ENCODE peak calls at places on chromosomes 12 and 14, in seven cellular contexts. A, J, E, P, S, X and V are unnamed samples.

GRCh38 chr14:100307215-100308111 is 1.2 kb upstream of the SLC25A29 start:
- DNase-seq in P (no peak), X (no peak), S (no peak), E (no peak), J (no peak), A (no peak), V (no peak)

GRCh38 chr12:78101946-78102635 is 271.4 kb downstream of the NAV3 start:
- DNase-seq in P (no peak), X (no peak), A (no peak), S (no peak), E (no peak), J (peak), V (no peak)

GRCh38 chr12:131114942-131115584 is 161.4 kb downstream of the ADGRD1 start:
- DNase-seq in P (no peak), X (no peak), S (peak), J (no peak), E (no peak), A (no peak), V (no peak)

GRCh38 chr12:29157486-29157946 is 8.4 kb downstream of the FAR2 start:
- DNase-seq in P (no peak), J (peak), A (no peak), S (peak), X (no peak), E (no peak), V (no peak)

GRCh38 chr12:114694436-114695304 is 10.7 kb upstream of the TBX3 start:
- DNase-seq in A (no peak), X (no peak), E (no peak), J (no peak), S (no peak), P (no peak), V (no peak)

GRCh38 chr12:46770501-46771183 is 55.2 kb downstream of the SLC38A4 start:
- DNase-seq in S (peak), X (no peak), A (no peak), J (peak), E (no peak), P (no peak), V (no peak)

GRCh38 chr14:89131004-89131750 is 285.9 kb downstream of the FOXN3 start:
- DNase-seq in S (no peak), A (no peak), P (no peak), X (no peak), J (no peak), E (no peak), V (no peak)

GRCh38 chr14:98900721-98901272 is 371.2 kb downstream of the BCL11B start:
- DNase-seq in A (no peak), S (no peak), X (no peak), P (no peak), E (no peak), J (no peak), V (no peak)

GRCh38 chr12:118190266-118190665 is 54.3 kb downstream of the PEBP1 start:
- DNase-seq in S (peak), E (no peak), P (no peak), X (no peak), A (no peak), J (no peak), V (no peak)

GRCh38 chr14:22485178-22485577 is 103.8 kb downstream of the DAD1 start:
- DNase-seq in S (peak), X (no peak), E (peak), J (no peak), A (no peak), P (no peak), V (no peak)

GRCh38 chr12:111180830-111181726 is 187.8 kb downstream of the PHETA1 start:
- DNase-seq in E (no peak), P (no peak), S (peak), A (peak), J (no peak), X (no peak), V (no peak)

GRCh38 chr12:52332381-52332780 is 11.2 kb upstream of the KRT83 start:
- DNase-seq in P (no peak), J (no peak), A (no peak), S (no peak), X (no peak), E (no peak), V (no peak)

GRCh38 chr12:25926536-25926935 is 31.9 kb upstream of the RASSF8 start:
- DNase-seq in A (no peak), E (no peak), S (no peak), X (no peak), J (peak), P (no peak), V (no peak)

GRCh38 chr12:105083041-105083440 is 1.2 kb downstream of the ALDH1L2 start:
- DNase-seq in S (peak), E (no peak), X (no peak), A (no peak), J (no peak), P (no peak), V (no peak)

GRCh38 chr14:59292921-59293605 is 104.6 kb downstream of the DAAM1 start:
- DNase-seq in X (no peak), J (no peak), E (no peak), S (no peak), A (no peak), P (no peak), V (no peak)

DNA sequence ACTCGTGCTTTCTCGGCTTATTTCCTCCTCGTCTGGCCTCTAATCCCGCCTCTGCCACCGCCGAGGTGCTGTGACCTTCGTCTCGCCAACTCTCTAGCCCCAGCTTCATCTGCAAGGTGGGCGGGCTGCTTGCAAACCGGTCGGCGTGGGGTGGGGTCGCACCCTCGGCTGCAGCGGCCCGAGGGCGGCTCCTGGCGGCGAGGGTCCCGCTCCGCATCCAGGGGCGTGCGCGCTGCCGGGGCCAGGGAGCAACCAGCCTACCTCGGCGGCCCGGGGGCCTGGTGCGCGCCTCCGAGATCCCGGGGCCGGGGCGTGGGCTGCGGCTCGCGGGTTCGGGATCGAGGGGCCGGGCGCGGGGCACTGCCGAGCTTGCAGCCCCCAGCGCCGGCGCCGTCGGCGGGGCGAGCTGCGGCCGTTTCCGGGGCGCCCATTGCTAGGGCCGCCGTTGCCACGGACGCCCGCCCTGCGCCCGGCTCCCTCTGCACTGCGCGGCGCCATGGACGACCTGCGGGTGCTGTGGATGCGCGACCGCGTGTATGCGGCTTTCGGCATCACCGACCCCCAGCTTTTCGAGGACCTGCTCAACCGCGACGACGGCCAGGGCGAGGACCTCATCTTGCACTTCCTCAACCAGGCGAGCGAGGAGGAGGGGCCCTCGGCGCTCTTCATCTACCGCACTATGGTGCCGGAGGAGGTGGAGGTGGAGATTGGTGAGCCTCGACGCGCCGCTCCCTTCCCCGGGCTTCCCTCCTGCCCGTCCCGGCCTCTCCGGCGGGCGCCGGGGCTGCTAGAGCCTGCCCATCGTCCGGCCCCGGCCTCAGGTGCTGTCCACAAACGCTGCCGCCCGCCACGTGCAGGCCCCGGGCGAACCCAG is at the start of gene DNAH10:
- DNase-seq in S (peak), J (no peak), A (no peak), P (peak), E (peak), X (peak), V (peak)
- TF ChIP-seq CTCF in S (peak), J (no peak), A (no peak), P (peak), E (peak), X (no peak), V (peak)

GRCh38 chr12:100666588-100666987 is 93.1 kb downstream of the GAS2L3 start:
- DNase-seq in S (no peak), J (no peak), A (no peak), P (no peak), X (no peak), E (no peak), V (no peak)

GRCh38 chr12:100672075-100672592 is 98.7 kb downstream of the GAS2L3 start:
- DNase-seq in X (peak), P (peak), E (peak), A (no peak), J (peak), S (no peak), V (peak)

GRCh38 chr12:100671396-100672074 is 98.1 kb downstream of the GAS2L3 start:
- DNase-seq in A (no peak), P (no peak), X (no peak), S (no peak), E (no peak), J (no peak), V (no peak)

GRCh38 chr12:100669922-100670321 is 96.4 kb downstream of the GAS2L3 start:
- DNase-seq in E (no peak), S (no peak), X (no peak), A (no peak), P (no peak), J (no peak), V (no peak)

GRCh38 chr12:100668939-100669536 is 95.6 kb downstream of the GAS2L3 start:
- DNase-seq in A (peak), J (peak), P (peak), S (peak), E (peak), X (peak), V (peak)
- TF ChIP-seq CTCF in A (peak), J (peak), P (peak), S (peak), E (peak), X (peak), V (peak)

DNA sequence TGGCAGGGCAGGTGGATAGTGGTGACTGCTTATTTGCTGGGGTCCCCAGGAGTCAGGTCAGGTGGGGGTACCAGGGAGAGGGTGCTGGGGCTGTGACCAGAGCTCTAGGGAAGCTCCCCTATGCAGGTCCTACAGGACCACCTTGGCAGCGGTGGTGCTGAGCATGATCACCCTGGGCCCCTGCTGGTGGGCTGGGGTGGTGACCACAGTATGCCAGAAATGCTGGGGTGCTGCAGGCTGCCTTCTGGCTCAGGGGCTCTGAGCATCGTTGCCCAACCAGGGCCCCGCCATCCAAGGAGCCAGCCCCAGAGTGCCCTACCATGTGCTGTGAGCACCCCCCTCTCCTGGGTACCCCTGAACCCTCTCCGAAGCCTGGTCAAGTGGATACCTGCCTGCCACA is 17.5 kb upstream of the NUDT14 start:
- DNase-seq in E (no peak), A (no peak), S (no peak), P (no peak), X (no peak), J (no peak), V (no peak)
- TF ChIP-seq CTCF in E (no peak), A (no peak), S (no peak), P (no peak), X (no peak), J (no peak), V (no peak)

DNA sequence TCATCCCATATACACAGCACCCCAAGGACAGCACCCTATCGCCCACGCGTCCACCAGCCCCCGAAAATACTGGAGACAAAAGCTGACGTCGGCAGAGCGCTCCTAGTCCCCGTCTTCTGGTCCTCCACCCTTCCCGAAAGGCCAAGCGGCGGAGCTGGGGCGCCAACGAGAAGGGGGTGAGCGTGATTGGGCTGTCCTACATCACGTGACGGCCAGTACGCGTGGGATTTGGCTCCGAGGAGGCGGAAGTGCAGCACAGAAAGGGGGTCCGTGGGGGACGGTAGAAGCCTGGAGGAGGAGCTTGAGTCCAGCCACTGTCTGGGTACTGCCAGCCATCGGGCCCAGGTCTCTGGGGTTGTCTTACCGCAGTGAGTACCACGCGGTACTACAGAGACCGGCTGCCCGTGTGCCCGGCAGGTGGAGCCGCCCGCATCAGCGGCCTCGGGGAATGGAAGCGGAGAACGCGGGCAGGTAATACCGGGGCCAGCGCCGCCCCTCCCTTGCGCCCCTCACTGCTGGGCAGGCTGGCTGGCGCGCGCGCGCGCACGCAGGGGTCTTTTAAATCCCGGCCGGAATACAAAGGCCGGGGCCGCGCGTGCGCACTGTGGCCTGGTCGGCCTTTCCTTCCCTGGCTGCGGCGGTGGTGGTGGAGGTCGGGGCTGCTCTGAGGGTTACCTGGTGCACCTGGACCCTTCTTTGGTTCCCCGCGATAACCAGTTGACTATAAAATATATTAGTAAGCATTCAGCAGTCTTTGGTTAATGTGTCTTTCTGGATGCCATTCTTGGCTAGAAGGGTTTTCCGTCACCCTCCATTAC is at the start of gene TDG:
- DNase-seq in A (peak), X (peak), E (peak), J (peak), S (peak), P (peak), V (peak)
- TF ChIP-seq CTCF in A (peak), X (peak), E (no peak), J (no peak), S (no peak), P (peak), V (no peak)

DNA sequence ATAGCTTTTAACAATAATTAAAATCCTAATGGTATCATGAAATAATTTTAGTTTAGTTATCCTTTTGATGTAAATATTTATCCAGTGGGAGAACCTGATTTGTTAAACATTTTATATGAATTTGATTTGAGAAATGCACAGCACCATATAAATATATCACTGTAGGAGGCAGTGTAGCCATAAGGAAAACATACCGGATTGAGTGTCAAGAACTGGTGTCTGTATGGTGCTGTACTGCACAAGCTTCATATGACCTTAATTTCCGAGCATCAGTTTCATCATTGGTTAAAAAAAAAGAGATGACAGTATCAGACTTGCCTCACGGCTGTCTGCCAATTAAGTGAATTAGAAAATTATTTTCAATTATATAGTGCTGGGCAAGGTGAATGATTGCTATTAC is 72.0 kb downstream of the TMTC2 start:
- DNase-seq in X (no peak), A (no peak), P (no peak), E (no peak), S (peak), J (no peak), V (no peak)
- TF ChIP-seq CTCF in X (no peak), A (peak), P (no peak), E (no peak), S (no peak), J (peak), V (no peak)

GRCh38 chr12:15982471-15982870 is 71.3 kb downstream of the DERA start:
- DNase-seq in E (no peak), P (no peak), J (peak), X (no peak), A (no peak), S (peak), V (no peak)
- TF ChIP-seq CTCF in E (no peak), P (no peak), J (peak), X (no peak), A (no peak), S (peak), V (peak)

DNA sequence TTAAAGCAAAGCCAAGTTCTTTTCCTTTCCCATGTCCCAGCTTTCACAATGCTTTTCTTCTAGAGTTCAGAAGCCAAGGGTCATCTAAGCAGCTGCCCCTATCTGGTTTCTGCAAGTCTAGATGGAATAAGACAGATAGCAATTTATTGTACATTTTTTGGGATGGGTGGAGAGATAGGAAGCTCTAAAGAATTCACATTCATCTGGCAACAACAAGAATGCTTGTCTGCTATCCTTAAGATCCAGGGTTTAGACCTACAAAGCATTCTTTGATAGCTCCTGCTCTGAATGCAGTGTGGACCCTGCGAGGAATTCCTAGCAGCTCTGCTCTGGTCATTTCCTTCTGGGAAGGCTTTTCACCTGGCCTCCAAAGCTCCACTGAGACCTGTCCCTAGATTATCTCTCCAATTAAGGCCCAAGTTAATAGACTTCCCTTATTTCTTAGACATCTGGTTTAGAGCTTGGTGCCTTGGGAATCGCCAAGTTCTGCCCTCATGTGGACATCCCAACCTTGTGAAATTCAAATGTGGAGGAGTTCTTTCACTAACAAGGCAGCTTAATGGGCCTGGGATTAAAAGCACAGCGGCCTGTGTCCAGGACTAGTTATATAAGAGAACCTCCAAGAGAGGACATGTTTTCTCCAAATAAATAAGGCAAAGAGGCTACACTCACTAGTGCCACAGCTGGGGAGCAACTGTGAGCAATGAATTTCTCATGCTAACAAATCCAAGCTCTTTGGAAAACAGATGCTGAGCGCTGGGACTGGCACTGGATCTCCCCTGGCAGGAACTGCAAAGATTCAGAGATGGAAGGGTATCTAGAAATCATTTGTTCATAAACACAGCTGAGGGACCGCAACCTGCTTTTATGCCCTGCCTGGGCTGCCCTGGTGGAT is 384.5 kb upstream of the DDHD1 start:
- DNase-seq in E (no peak), J (no peak), A (no peak), S (peak), X (no peak), P (no peak), V (no peak)
- TF ChIP-seq CTCF in E (no peak), J (peak), A (no peak), S (no peak), X (no peak), P (no peak), V (no peak)

GRCh38 chr14:21455592-21455911 is 371 bp downstream of the CHD8 start:
- DNase-seq in J (peak), A (no peak), E (no peak), X (no peak), S (peak), P (no peak), V (no peak)
- TF ChIP-seq CTCF in J (no peak), A (no peak), E (no peak), X (no peak), S (no peak), P (no peak), V (no peak)

GRCh38 chr14:46344327-46344937 is 307.1 kb downstream of the RPL10L start:
- DNase-seq in P (no peak), S (peak), E (peak), A (no peak), J (peak), X (no peak), V (no peak)
- TF ChIP-seq CTCF in P (peak), S (peak), E (peak), A (peak), J (peak), X (no peak), V (peak)